ENCODE peak calls at places on chromosome 7, in eight cellular contexts. One of them, this sample, is unnamed.

GRCh38 chr7:64618785-64619456 is 47.0 kb upstream of the ZNF107 start:
- DNase-seq in hypothalamus: no peak
- DNase-seq in naive thymus-derived CD8-positive, alpha-beta T cell: peak; percentile 54
- DNase-seq in colonic mucosa: peak; percentile 21
- DNase-seq in activated CD4-positive, alpha-beta T cell treated with anti-CD3 and anti-CD28 coated beads, Interleukin-2, amount 50 U/mL, for 1 hour: no peak
- DNase-seq in A549: no peak
- DNase-seq in myocyte: peak; percentile 72
- DNase-seq in AG20443: peak; percentile 44
- DNase-seq in this sample: no peak

GRCh38 chr7:108045154-108045553 is 42.2 kb upstream of the LAMB1 start:
- DNase-seq in hypothalamus: no peak
- DNase-seq in naive thymus-derived CD8-positive, alpha-beta T cell: no peak
- DNase-seq in colonic mucosa: no peak
- DNase-seq in activated CD4-positive, alpha-beta T cell treated with anti-CD3 and anti-CD28 coated beads, Interleukin-2, amount 50 U/mL, for 1 hour: no peak
- DNase-seq in A549: no peak
- DNase-seq in myocyte: peak; percentile 27
- DNase-seq in AG20443: peak; percentile 22
- DNase-seq in this sample: no peak

GRCh38 chr7:92904292-92905131 is 68.1 kb upstream of the CDK6 start:
- DNase-seq in hypothalamus: no peak
- DNase-seq in naive thymus-derived CD8-positive, alpha-beta T cell: peak; percentile 40
- DNase-seq in colonic mucosa: no peak
- DNase-seq in activated CD4-positive, alpha-beta T cell treated with anti-CD3 and anti-CD28 coated beads, Interleukin-2, amount 50 U/mL, for 1 hour: peak; percentile 55
- DNase-seq in A549: no peak
- DNase-seq in myocyte: peak; percentile 90
- DNase-seq in AG20443: peak; percentile 90
- DNase-seq in this sample: peak; percentile 75

GRCh38 chr7:98862716-98863420 is 6.9 kb downstream of the TMEM130 start:
- DNase-seq in hypothalamus: no peak
- DNase-seq in naive thymus-derived CD8-positive, alpha-beta T cell: no peak
- DNase-seq in colonic mucosa: no peak
- DNase-seq in activated CD4-positive, alpha-beta T cell treated with anti-CD3 and anti-CD28 coated beads, Interleukin-2, amount 50 U/mL, for 1 hour: no peak
- DNase-seq in A549: no peak
- DNase-seq in myocyte: no peak
- DNase-seq in AG20443: no peak
- DNase-seq in this sample: no peak

GRCh38 chr7:114835861-114836260 is 86.0 kb upstream of the MDFIC start:
- DNase-seq in hypothalamus: no peak
- DNase-seq in naive thymus-derived CD8-positive, alpha-beta T cell: no peak
- DNase-seq in colonic mucosa: no peak
- DNase-seq in activated CD4-positive, alpha-beta T cell treated with anti-CD3 and anti-CD28 coated beads, Interleukin-2, amount 50 U/mL, for 1 hour: no peak
- DNase-seq in A549: no peak
- DNase-seq in myocyte: no peak
- DNase-seq in AG20443: no peak
- DNase-seq in this sample: no peak

GRCh38 chr7:82343-83155 is 109.8 kb upstream of the FAM20C start:
- DNase-seq in hypothalamus: no peak
- DNase-seq in naive thymus-derived CD8-positive, alpha-beta T cell: no peak
- DNase-seq in colonic mucosa: no peak
- DNase-seq in activated CD4-positive, alpha-beta T cell treated with anti-CD3 and anti-CD28 coated beads, Interleukin-2, amount 50 U/mL, for 1 hour: no peak
- DNase-seq in A549: no peak
- DNase-seq in myocyte: no peak
- DNase-seq in AG20443: no peak
- DNase-seq in this sample: no peak

GRCh38 chr7:27079234-27079975 is 16.4 kb downstream of the HOXA1 start:
- DNase-seq in hypothalamus: no peak
- DNase-seq in naive thymus-derived CD8-positive, alpha-beta T cell: no peak
- DNase-seq in colonic mucosa: no peak
- DNase-seq in activated CD4-positive, alpha-beta T cell treated with anti-CD3 and anti-CD28 coated beads, Interleukin-2, amount 50 U/mL, for 1 hour: no peak
- DNase-seq in A549: no peak
- DNase-seq in myocyte: no peak
- DNase-seq in AG20443: no peak
- DNase-seq in this sample: no peak

GRCh38 chr7:101172005-101172853 is 6.9 kb upstream of the VGF start:
- DNase-seq in hypothalamus: no peak
- DNase-seq in naive thymus-derived CD8-positive, alpha-beta T cell: no peak
- DNase-seq in colonic mucosa: no peak
- DNase-seq in activated CD4-positive, alpha-beta T cell treated with anti-CD3 and anti-CD28 coated beads, Interleukin-2, amount 50 U/mL, for 1 hour: no peak
- DNase-seq in A549: no peak
- DNase-seq in myocyte: no peak
- DNase-seq in AG20443: no peak
- DNase-seq in this sample: no peak

GRCh38 chr7:148815612-148816011 is 68.5 kb downstream of the EZH2 start:
- DNase-seq in hypothalamus: no peak
- DNase-seq in naive thymus-derived CD8-positive, alpha-beta T cell: no peak
- DNase-seq in colonic mucosa: peak; percentile 35
- DNase-seq in activated CD4-positive, alpha-beta T cell treated with anti-CD3 and anti-CD28 coated beads, Interleukin-2, amount 50 U/mL, for 1 hour: no peak
- DNase-seq in A549: no peak
- DNase-seq in myocyte: no peak
- DNase-seq in AG20443: no peak
- DNase-seq in this sample: no peak

GRCh38 chr7:44285561-44285960 is 39.8 kb downstream of the CAMK2B start:
- DNase-seq in hypothalamus: no peak
- DNase-seq in naive thymus-derived CD8-positive, alpha-beta T cell: no peak
- DNase-seq in colonic mucosa: no peak
- DNase-seq in activated CD4-positive, alpha-beta T cell treated with anti-CD3 and anti-CD28 coated beads, Interleukin-2, amount 50 U/mL, for 1 hour: no peak
- DNase-seq in A549: no peak
- DNase-seq in myocyte: no peak
- DNase-seq in AG20443: no peak
- DNase-seq in this sample: peak; percentile 21

GRCh38 chr7:46854958-46855473 is 726.9 kb downstream of the TNS3 start:
- DNase-seq in hypothalamus: no peak
- DNase-seq in naive thymus-derived CD8-positive, alpha-beta T cell: no peak
- DNase-seq in colonic mucosa: no peak
- DNase-seq in activated CD4-positive, alpha-beta T cell treated with anti-CD3 and anti-CD28 coated beads, Interleukin-2, amount 50 U/mL, for 1 hour: no peak
- DNase-seq in A549: no peak
- DNase-seq in myocyte: peak; percentile 88
- DNase-seq in AG20443: peak; percentile 39
- DNase-seq in this sample: no peak

GRCh38 chr7:75991531-75992082 is 2.8 kb downstream of the TMEM120A start:
- DNase-seq in hypothalamus: no peak
- DNase-seq in naive thymus-derived CD8-positive, alpha-beta T cell: no peak
- DNase-seq in colonic mucosa: no peak
- DNase-seq in activated CD4-positive, alpha-beta T cell treated with anti-CD3 and anti-CD28 coated beads, Interleukin-2, amount 50 U/mL, for 1 hour: no peak
- DNase-seq in A549: no peak
- DNase-seq in myocyte: no peak
- DNase-seq in AG20443: no peak
- DNase-seq in this sample: no peak

GRCh38 chr7:81857385-81857784 is 87.5 kb upstream of the HGF start:
- DNase-seq in hypothalamus: no peak
- DNase-seq in naive thymus-derived CD8-positive, alpha-beta T cell: no peak
- DNase-seq in colonic mucosa: no peak
- DNase-seq in activated CD4-positive, alpha-beta T cell treated with anti-CD3 and anti-CD28 coated beads, Interleukin-2, amount 50 U/mL, for 1 hour: no peak
- DNase-seq in A549: no peak
- DNase-seq in myocyte: peak; percentile 41
- DNase-seq in AG20443: peak; percentile 10
- DNase-seq in this sample: no peak

GRCh38 chr7:44564606-44565005 is 9.1 kb downstream of the DDX56 start:
- DNase-seq in hypothalamus: no peak
- DNase-seq in naive thymus-derived CD8-positive, alpha-beta T cell: no peak
- DNase-seq in colonic mucosa: no peak
- DNase-seq in activated CD4-positive, alpha-beta T cell treated with anti-CD3 and anti-CD28 coated beads, Interleukin-2, amount 50 U/mL, for 1 hour: no peak
- DNase-seq in A549: no peak
- DNase-seq in myocyte: no peak
- DNase-seq in AG20443: no peak
- DNase-seq in this sample: no peak

GRCh38 chr7:71140264-71140663 is 8.3 kb downstream of the GALNT17 start:
- DNase-seq in hypothalamus: no peak
- DNase-seq in naive thymus-derived CD8-positive, alpha-beta T cell: no peak
- DNase-seq in colonic mucosa: no peak
- DNase-seq in activated CD4-positive, alpha-beta T cell treated with anti-CD3 and anti-CD28 coated beads, Interleukin-2, amount 50 U/mL, for 1 hour: no peak
- DNase-seq in A549: no peak
- DNase-seq in myocyte: no peak
- DNase-seq in AG20443: no peak
- DNase-seq in this sample: no peak

GRCh38 chr7:47236480-47237208 is 345.3 kb downstream of the TNS3 start:
- DNase-seq in hypothalamus: no peak
- DNase-seq in naive thymus-derived CD8-positive, alpha-beta T cell: no peak
- DNase-seq in colonic mucosa: no peak
- DNase-seq in activated CD4-positive, alpha-beta T cell treated with anti-CD3 and anti-CD28 coated beads, Interleukin-2, amount 50 U/mL, for 1 hour: no peak
- DNase-seq in A549: no peak
- DNase-seq in myocyte: peak; percentile 32
- DNase-seq in AG20443: no peak
- DNase-seq in this sample: no peak

GRCh38 chr7:140525741-140526140 is 46.4 kb upstream of the MKRN1 start:
- DNase-seq in hypothalamus: no peak
- DNase-seq in naive thymus-derived CD8-positive, alpha-beta T cell: peak; percentile 20
- DNase-seq in colonic mucosa: peak; percentile 77
- DNase-seq in activated CD4-positive, alpha-beta T cell treated with anti-CD3 and anti-CD28 coated beads, Interleukin-2, amount 50 U/mL, for 1 hour: no peak
- DNase-seq in A549: no peak
- DNase-seq in myocyte: peak; percentile 15
- DNase-seq in AG20443: peak; percentile 50
- DNase-seq in this sample: no peak

GRCh38 chr7:18356195-18356645 is 139.3 kb upstream of the HDAC9 start:
- DNase-seq in hypothalamus: no peak
- DNase-seq in naive thymus-derived CD8-positive, alpha-beta T cell: peak; percentile 27
- DNase-seq in colonic mucosa: no peak
- DNase-seq in activated CD4-positive, alpha-beta T cell treated with anti-CD3 and anti-CD28 coated beads, Interleukin-2, amount 50 U/mL, for 1 hour: no peak
- DNase-seq in A549: peak; percentile 5
- DNase-seq in myocyte: peak; percentile 58
- DNase-seq in AG20443: peak; percentile 60
- DNase-seq in this sample: no peak

GRCh38 chr7:17988858-17989257 is 38.8 kb downstream of the PRPS1L1 start:
- DNase-seq in hypothalamus: no peak
- DNase-seq in naive thymus-derived CD8-positive, alpha-beta T cell: no peak
- DNase-seq in colonic mucosa: no peak
- DNase-seq in activated CD4-positive, alpha-beta T cell treated with anti-CD3 and anti-CD28 coated beads, Interleukin-2, amount 50 U/mL, for 1 hour: no peak
- DNase-seq in A549: no peak
- DNase-seq in myocyte: no peak
- DNase-seq in AG20443: no peak
- DNase-seq in this sample: no peak

GRCh38 chr7:127514499-127514898 is 70.9 kb downstream of the GCC1 start:
- DNase-seq in hypothalamus: no peak
- DNase-seq in naive thymus-derived CD8-positive, alpha-beta T cell: peak; percentile 35
- DNase-seq in colonic mucosa: no peak
- DNase-seq in activated CD4-positive, alpha-beta T cell treated with anti-CD3 and anti-CD28 coated beads, Interleukin-2, amount 50 U/mL, for 1 hour: no peak
- DNase-seq in A549: peak; percentile 31
- DNase-seq in myocyte: peak; percentile 61
- DNase-seq in AG20443: peak; percentile 59
- DNase-seq in this sample: no peak

GRCh38 chr7:27647052-27647451 is 15.6 kb downstream of the HIBADH start:
- DNase-seq in hypothalamus: no peak
- DNase-seq in naive thymus-derived CD8-positive, alpha-beta T cell: no peak
- DNase-seq in colonic mucosa: no peak
- DNase-seq in activated CD4-positive, alpha-beta T cell treated with anti-CD3 and anti-CD28 coated beads, Interleukin-2, amount 50 U/mL, for 1 hour: no peak
- DNase-seq in A549: peak; percentile 64
- DNase-seq in myocyte: peak; percentile 22
- DNase-seq in AG20443: peak; percentile 39
- DNase-seq in this sample: no peak

GRCh38 chr7:106284516-106285050 is at the start of gene NAMPT:
- DNase-seq in hypothalamus: peak; percentile 55
- DNase-seq in naive thymus-derived CD8-positive, alpha-beta T cell: no peak
- DNase-seq in colonic mucosa: peak; percentile 55
- DNase-seq in activated CD4-positive, alpha-beta T cell treated with anti-CD3 and anti-CD28 coated beads, Interleukin-2, amount 50 U/mL, for 1 hour: no peak
- DNase-seq in A549: no peak
- DNase-seq in myocyte: peak; percentile 38
- DNase-seq in AG20443: peak; percentile 34
- DNase-seq in this sample: no peak

This sample was measured in CD14-positive monocyte.